ENCODE peak calls at places on chromosomes 13 and 19, in four cellular contexts. E, H, C and T are unnamed samples.

GRCh38 chr19:49064768-49065611 is at the start of gene NTF4:
- DNase-seq in H (peak; percentile 50), C (peak; percentile 19), E (no peak), T (no peak)

GRCh38 chr13:21986602-21987001 is 315.7 kb downstream of the FGF9 start:
- DNase-seq in E (no peak), H (peak; percentile 41), C (peak; percentile 58), T (no peak)

GRCh38 chr19:3478409-3479176 is 1.7 kb downstream of the SMIM24 start:
- DNase-seq in H (no peak), E (no peak), C (no peak), T (no peak)

GRCh38 chr19:38003427-38004099 is 96.6 kb downstream of the SIPA1L3 start:
- DNase-seq in E (no peak), C (peak; percentile 78), H (peak; percentile 69), T (no peak)

GRCh38 chr19:4431808-4432674 is 25.6 kb downstream of the UBXN6 start:
- DNase-seq in C (peak; percentile 63), H (peak; percentile 59), E (no peak), T (no peak)

GRCh38 chr13:51838235-51838846 is 6.6 kb downstream of the TMEM272 start:
- DNase-seq in H (no peak), E (no peak), C (no peak), T (no peak)

GRCh38 chr19:14006766-14007562 is 844 bp upstream of the RFX1 start:
- DNase-seq in C (no peak), E (no peak), H (peak; percentile 93), T (no peak)

GRCh38 chr13:99506632-99507031 is 5.4 kb downstream of the TM9SF2 start:
- DNase-seq in C (no peak), E (no peak), H (no peak), T (no peak)

GRCh38 chr13:78596701-78597550 is 6.4 kb downstream of the POU4F1 start:
- DNase-seq in H (no peak), E (no peak), C (no peak), T (no peak)

GRCh38 chr13:49441846-49442245 is 2.0 kb downstream of the CAB39L start:
- DNase-seq in C (no peak), E (no peak), H (no peak), T (no peak)

GRCh38 chr19:38812004-38812840 is 523 bp downstream of the LGALS4 start:
- DNase-seq in C (no peak), H (no peak), E (no peak), T (no peak)

GRCh38 chr13:21142766-21143165 is 33.6 kb downstream of the SKA3 start:
- DNase-seq in H (no peak), E (no peak), C (no peak), T (no peak)

GRCh38 chr13:99396446-99396845 is 89.2 kb upstream of the GPR183 start:
- DNase-seq in C (no peak), E (no peak), H (no peak), T (no peak)

GRCh38 chr19:1618157-1619093 is 13.2 kb upstream of the UQCR11 start:
- DNase-seq in E (no peak), C (peak; percentile 66), H (no peak), T (no peak)

GRCh38 chr13:38821753-38822551 is 135.1 kb downstream of the FREM2 start:
- DNase-seq in H (no peak), E (no peak), C (no peak), T (no peak)

GRCh38 chr13:75326173-75327131 is 155.5 kb downstream of the TBC1D4 start:
- DNase-seq in H (peak; percentile 52), C (no peak), E (peak; percentile 87), T (peak; percentile 13)

GRCh38 chr19:49142866-49143335 is 12.3 kb downstream of the HRC start:
- DNase-seq in E (peak; percentile 44), H (peak; percentile 74), C (peak; percentile 94), T (no peak)

GRCh38 chr13:79679334-79679733 is 198.4 kb downstream of the NDFIP2 start:
- DNase-seq in E (no peak), H (peak; percentile 68), C (peak; percentile 81), T (no peak)

GRCh38 chr13:37446503-37446902 is 152.1 kb downstream of the POSTN start:
- DNase-seq in E (no peak), H (no peak), C (peak; percentile 2), T (no peak)

GRCh38 chr19:51959791-51960190 is 26.8 kb downstream of the ZNF350 start:
- DNase-seq in H (no peak), C (no peak), E (no peak), T (no peak)

GRCh38 chr19:51970718-51971117 is 15.9 kb downstream of the ZNF350 start:
- DNase-seq in C (no peak), E (no peak), H (no peak), T (no peak)

DNA sequence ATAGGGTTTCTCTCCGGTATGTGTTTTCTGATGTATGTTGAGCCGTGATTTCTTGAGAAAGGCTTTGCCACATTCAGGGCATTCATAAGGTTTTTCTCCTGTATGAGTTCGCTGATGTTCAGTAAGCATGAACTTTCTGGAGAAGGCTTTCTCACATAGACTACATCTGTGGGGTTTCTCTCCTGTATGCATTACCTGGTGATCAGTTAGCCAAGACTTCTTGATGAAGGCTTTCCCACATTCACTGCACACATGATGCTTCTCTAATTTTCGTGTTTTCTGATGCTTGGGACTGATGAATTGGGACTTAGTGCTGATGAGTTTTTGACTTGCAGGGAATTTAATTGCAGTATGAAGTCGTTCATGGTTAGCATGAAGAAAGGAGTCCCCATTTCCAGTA is 21.1 kb downstream of the ZNF350 start:
- DNase-seq in E (no peak), C (no peak), H (no peak), T (no peak)
- H3K9me3 ChIP-seq in E (peaks cover 88% of the 10 kb centered on the region), C (peaks cover 69% of the 10 kb centered on the region), H (peaks cover 68% of the 10 kb centered on the region), T (peaks cover 61% of the 10 kb centered on the region)

DNA sequence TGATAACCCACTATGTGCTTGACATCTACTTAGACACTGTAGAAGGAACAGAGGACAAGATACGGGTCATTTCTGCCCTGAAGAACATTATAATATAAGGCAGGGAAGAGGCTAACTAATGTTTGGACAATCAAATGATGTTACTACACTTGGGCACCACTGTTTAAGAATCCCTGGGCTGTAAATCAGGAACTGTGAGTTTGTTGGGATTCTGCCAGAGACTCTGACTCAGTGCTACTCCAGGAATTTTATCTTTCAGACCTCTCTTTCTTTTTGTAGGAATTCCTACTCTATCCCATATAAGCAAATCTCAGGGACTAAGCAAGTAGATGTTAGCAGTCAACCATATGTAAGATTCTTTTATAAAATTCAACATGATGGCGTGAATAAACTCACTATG is 3.1 kb upstream of the ZNF471 start:
- DNase-seq in E (no peak), H (no peak), C (no peak), T (no peak)
- H3K9me3 ChIP-seq in E (peaks cover 21% of the 10 kb centered on the region), H (peaks cover 6% of the 10 kb centered on the region), C (peaks cover 8% of the 10 kb centered on the region), T (peaks cover 13% of the 10 kb centered on the region)

DNA sequence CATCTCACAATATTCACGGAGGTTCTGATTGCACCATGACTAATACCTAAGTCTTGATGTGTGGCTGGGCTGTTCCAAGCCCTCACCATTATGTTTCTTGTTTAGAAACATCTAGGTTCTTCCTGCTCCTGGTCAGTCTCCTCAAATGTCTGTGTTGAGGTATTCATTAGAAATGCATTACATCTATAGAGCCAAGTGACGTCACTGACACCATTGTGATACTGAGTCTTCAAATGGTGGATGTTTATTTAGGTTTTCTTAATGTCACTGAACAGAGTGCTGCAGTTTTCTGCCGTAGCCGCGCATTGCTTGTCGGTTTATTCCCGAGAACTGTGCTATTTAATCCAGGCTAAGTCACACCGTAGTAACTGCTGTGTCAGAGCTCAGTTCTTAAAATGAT is 142.4 kb upstream of the SPACA7 start:
- DNase-seq in H (no peak), E (no peak), C (no peak), T (no peak)
- H3K9me3 ChIP-seq in H (no peaks in the 10 kb centered on the region), E (no peaks in the 10 kb centered on the region), C (no peaks in the 10 kb centered on the region), T (no peaks in the 10 kb centered on the region)

DNA sequence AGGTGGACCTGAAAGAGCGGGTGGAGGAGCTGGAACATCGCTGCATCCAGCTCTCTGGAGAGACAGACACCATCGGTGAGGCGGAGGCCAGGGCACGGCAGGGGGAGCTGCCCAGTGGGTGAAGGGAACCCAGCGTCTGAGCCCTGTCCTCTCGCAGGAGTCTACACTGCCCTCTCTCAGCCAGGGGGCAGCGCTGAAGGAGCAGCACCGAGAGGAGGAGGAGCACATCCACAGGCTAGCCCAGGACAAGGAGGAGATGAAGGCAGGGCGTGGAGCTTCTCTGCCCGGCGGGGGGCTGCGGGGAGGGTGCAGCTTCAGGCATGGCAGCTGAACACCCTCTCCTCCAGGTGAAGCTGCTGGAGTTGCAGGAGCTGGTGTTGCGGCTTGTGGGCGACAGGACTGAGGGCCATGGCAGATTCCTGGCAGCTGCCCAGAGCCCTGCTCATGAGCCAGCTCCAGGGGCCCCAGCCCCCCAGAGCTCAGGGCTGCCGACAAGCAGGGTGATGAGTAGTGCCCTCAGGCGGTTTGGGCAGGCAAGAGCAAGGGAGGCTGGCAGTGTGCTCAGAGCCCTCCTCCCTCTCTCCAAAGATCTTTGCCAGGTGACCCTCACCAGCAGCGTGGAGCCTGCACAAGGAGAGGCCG is 31.4 kb upstream of the ZNF492 start:
- DNase-seq in H (no peak), C (no peak), E (no peak), T (no peak)
- H3K9me3 ChIP-seq in H (no peaks in the 10 kb centered on the region), C (no peaks in the 10 kb centered on the region), E (no peaks in the 10 kb centered on the region), T (no peaks in the 10 kb centered on the region)

DNA sequence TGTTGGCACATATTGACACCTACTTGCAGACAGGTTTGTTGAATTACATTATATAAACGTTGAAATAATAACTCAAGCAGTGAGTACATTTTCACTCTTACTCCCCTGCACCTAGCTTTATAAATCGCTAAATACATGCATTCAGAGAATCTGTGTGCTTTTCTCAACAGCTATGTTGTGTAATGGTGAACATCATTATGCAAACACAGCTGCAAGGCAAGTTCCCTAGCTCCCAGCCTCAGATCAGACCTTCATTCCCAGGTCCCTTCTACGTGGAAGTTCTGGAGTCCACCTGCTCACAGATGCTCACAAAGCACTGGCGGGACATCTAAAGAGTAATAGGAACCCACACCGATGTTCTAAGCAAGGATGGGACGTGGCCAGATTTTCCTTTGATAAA is 86.8 kb upstream of the PEG3 start:
- DNase-seq in C (no peak), H (no peak), E (no peak), T (no peak)
- H3K9me3 ChIP-seq in C (peaks cover 5% of the 10 kb centered on the region), H (peaks cover 2% of the 10 kb centered on the region), E (peaks cover 14% of the 10 kb centered on the region), T (peaks cover 5% of the 10 kb centered on the region)

DNA sequence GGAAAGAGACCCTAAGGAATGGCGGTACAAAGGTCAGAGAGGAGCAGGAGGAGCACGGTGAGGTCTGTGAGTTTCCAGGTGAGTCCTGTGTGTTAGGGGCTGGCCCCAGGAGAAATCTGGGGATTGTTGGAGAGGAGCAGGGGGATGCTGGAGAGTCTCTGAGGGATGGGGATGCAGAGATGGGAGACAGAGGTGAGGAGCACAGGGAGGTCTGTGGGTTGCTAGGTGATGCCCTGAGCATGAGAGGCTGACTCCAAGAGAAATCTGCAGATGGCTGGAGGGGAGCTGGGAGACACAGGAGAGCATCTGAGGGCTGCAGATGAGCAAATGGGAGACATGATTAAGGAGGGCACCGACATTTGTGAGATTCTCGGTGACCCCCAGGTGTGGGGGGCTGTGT is 4.1 kb upstream of the ZNF229 start:
- DNase-seq in C (no peak), H (no peak), E (no peak), T (no peak)
- H3K9me3 ChIP-seq in C (peaks cover 24% of the 10 kb centered on the region), H (peaks cover 20% of the 10 kb centered on the region), E (peaks cover 29% of the 10 kb centered on the region), T (peaks cover 11% of the 10 kb centered on the region)

GRCh38 chr13:42017264-42017663 is 31.2 kb upstream of the DGKH start:
- DNase-seq in C (no peak), H (no peak), E (no peak), T (no peak)
- H3K9me3 ChIP-seq in C (no peaks in the 10 kb centered on the region), H (no peaks in the 10 kb centered on the region), E (no peaks in the 10 kb centered on the region), T (no peaks in the 10 kb centered on the region)

DNA sequence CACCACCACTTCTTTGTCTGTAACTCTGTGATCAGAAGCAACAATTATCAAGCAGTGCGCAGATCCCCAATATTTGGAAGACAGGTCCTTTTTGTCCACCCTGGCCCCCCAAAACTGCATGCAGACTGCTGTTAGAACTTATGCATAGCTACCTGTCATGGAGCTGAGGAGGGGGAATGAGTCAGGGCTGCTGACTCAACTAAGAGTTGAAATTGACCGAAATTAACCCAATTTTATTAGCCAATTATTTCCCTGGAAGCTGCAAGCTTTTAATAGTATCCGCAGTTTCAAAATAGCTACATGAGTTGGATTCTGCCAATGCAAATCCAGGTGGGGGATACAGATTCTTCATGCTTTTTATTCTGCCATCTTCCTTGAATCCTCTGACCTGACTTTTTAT is 14.0 kb upstream of the ZNF491 start:
- DNase-seq in C (no peak), H (no peak), E (no peak), T (no peak)
- H3K9me3 ChIP-seq in C (peaks cover 83% of the 10 kb centered on the region), H (peaks cover 28% of the 10 kb centered on the region), E (peaks cover 63% of the 10 kb centered on the region), T (peaks cover 50% of the 10 kb centered on the region)